ENCODE peak calls at places on chromosomes 7 and 10, in seven cellular contexts. Q, M, E, C, J, O and N are unnamed samples.

GRCh38 chr7:5523052-5523711 is 99.5 kb upstream of the TNRC18 start:
- DNase-seq in Q (peak), M (peak), E (peak), C (peak), J (peak), O (no peak), N (no peak)

GRCh38 chr10:71729023-71729649 is 9.6 kb upstream of the C10orf105 start:
- DNase-seq in Q (no peak), M (no peak), E (no peak), C (no peak), J (peak), O (no peak), N (no peak)

GRCh38 chr10:115417585-115418265 is 324.6 kb downstream of the ATRNL1 start:
- DNase-seq in Q (peak), M (peak), E (peak), C (peak), J (no peak), O (peak), N (peak)

GRCh38 chr7:130662426-130662825 is 6.1 kb downstream of the COPG2 start:
- DNase-seq in Q (no peak), M (no peak), E (peak), C (no peak), J (peak), O (no peak), N (no peak)

GRCh38 chr7:4833691-4834600 is 27.9 kb downstream of the PAPOLB start:
- DNase-seq in Q (no peak), M (no peak), E (no peak), C (no peak), J (no peak), O (no peak), N (no peak)

GRCh38 chr10:6048281-6049030 is 13.7 kb downstream of the IL2RA start:
- DNase-seq in Q (no peak), M (no peak), E (no peak), C (no peak), J (no peak), O (no peak), N (no peak)

GRCh38 chr7:122709930-122710646 is 7.4 kb upstream of the RNF148 start:
- DNase-seq in Q (no peak), M (no peak), E (no peak), C (no peak), J (no peak), O (no peak), N (no peak)

GRCh38 chr10:80492875-80493413 is 38.8 kb downstream of the TSPAN14 start:
- DNase-seq in Q (no peak), M (no peak), E (peak), C (no peak), J (no peak), O (no peak), N (no peak)

GRCh38 chr10:15719899-15720634 is at the start of gene ITGA8:
- DNase-seq in Q (peak), M (peak), E (no peak), C (peak), J (no peak), O (no peak), N (peak)

GRCh38 chr7:103551006-103551405 is 105.0 kb upstream of the SLC26A5 start:
- DNase-seq in Q (no peak), M (no peak), E (peak), C (no peak), J (no peak), O (no peak), N (no peak)

GRCh38 chr10:17847586-17848296 is 38.6 kb downstream of the MRC1 start:
- DNase-seq in Q (no peak), M (no peak), E (peak), C (peak), J (no peak), O (no peak), N (peak)

GRCh38 chr7:68629-69028 is 123.7 kb upstream of the FAM20C start:
- DNase-seq in Q (no peak), M (peak), E (no peak), C (no peak), J (no peak), O (no peak), N (no peak)

GRCh38 chr7:108808556-108808955 is 238.9 kb downstream of the DNAJB9 start:
- DNase-seq in Q (no peak), M (no peak), E (no peak), C (no peak), J (no peak), O (no peak), N (no peak)

GRCh38 chr7:32536585-32536984 is 41.3 kb downstream of the AVL9 start:
- DNase-seq in Q (no peak), M (no peak), E (peak), C (peak), J (no peak), O (no peak), N (no peak)

GRCh38 chr7:713488-714230 is 12.8 kb upstream of the DNAAF5 start:
- DNase-seq in Q (no peak), M (no peak), E (no peak), C (no peak), J (no peak), O (no peak), N (no peak)

GRCh38 chr10:101940916-101941315 is 97.3 kb upstream of the KCNIP2 start:
- DNase-seq in Q (no peak), M (no peak), E (peak), C (peak), J (peak), O (no peak), N (no peak)

GRCh38 chr10:91668935-91669334 is 36.1 kb upstream of the PPP1R3C start:
- DNase-seq in Q (no peak), M (no peak), E (no peak), C (no peak), J (no peak), O (no peak), N (no peak)

GRCh38 chr7:124032369-124033092 is at the start of gene TMEM229A:
- DNase-seq in Q (peak), M (peak), E (peak), C (peak), J (peak), O (peak), N (peak)

GRCh38 chr7:83588602-83589240 is 60.2 kb downstream of the SEMA3E start:
- DNase-seq in Q (no peak), M (no peak), E (no peak), C (no peak), J (no peak), O (no peak), N (no peak)

GRCh38 chr7:96532428-96532922 is 177.2 kb downstream of the SEM1 start:
- DNase-seq in Q (no peak), M (no peak), E (no peak), C (no peak), J (no peak), O (no peak), N (no peak)

GRCh38 chr10:79316671-79317431 is 30.4 kb upstream of the PPIF start:
- DNase-seq in Q (no peak), M (no peak), E (peak), C (peak), J (no peak), O (no peak), N (no peak)

GRCh38 chr10:28995497-28995896 is 293.4 kb upstream of the LYZL1 start:
- DNase-seq in Q (no peak), M (no peak), E (no peak), C (no peak), J (peak), O (no peak), N (no peak)

GRCh38 chr10:129602938-129603520 is 136.0 kb downstream of the MGMT start:
- DNase-seq in Q (no peak), M (peak), E (no peak), C (no peak), J (no peak), O (no peak), N (no peak)

GRCh38 chr7:1513657-1514095 is 9.5 kb upstream of the INTS1 start:
- DNase-seq in Q (no peak), M (no peak), E (no peak), C (no peak), J (no peak), O (no peak), N (no peak)

GRCh38 chr10:29585488-29585976 is 49.2 kb downstream of the SVIL start:
- DNase-seq in Q (peak), M (peak), E (peak), C (no peak), J (no peak), O (no peak), N (peak)

GRCh38 chr10:60114765-60115586 is 208.6 kb upstream of the CCDC6 start:
- DNase-seq in Q (peak), M (peak), E (peak), C (peak), J (peak), O (peak), N (peak)

GRCh38 chr7:29039747-29040569 is 81.8 kb upstream of the TRIL start:
- DNase-seq in Q (no peak), M (no peak), E (no peak), C (peak), J (no peak), O (no peak), N (no peak)

GRCh38 chr10:78861456-78862327 is 207.1 kb upstream of the ZMIZ1 start:
- DNase-seq in Q (no peak), M (no peak), E (no peak), C (no peak), J (no peak), O (no peak), N (no peak)

GRCh38 chr7:88153378-88153777 is 66.5 kb downstream of the SRI start:
- DNase-seq in Q (no peak), M (peak), E (no peak), C (no peak), J (no peak), O (no peak), N (no peak)

GRCh38 chr10:5292196-5292735 is 72.5 kb upstream of the UCN3 start:
- DNase-seq in Q (no peak), M (no peak), E (no peak), C (no peak), J (no peak), O (no peak), N (no peak)

GRCh38 chr7:54846272-54846671 is 87.3 kb upstream of the SEC61G start:
- DNase-seq in Q (no peak), M (no peak), E (peak), C (no peak), J (no peak), O (no peak), N (no peak)

GRCh38 chr10:58081353-58081752 is 186.3 kb downstream of the IPMK start:
- DNase-seq in Q (no peak), M (no peak), E (no peak), C (no peak), J (peak), O (no peak), N (no peak)

GRCh38 chr7:26492816-26493215 is 201.2 kb downstream of the SNX10 start:
- DNase-seq in Q (no peak), M (no peak), E (no peak), C (no peak), J (no peak), O (no peak), N (no peak)

GRCh38 chr10:103139803-103140202 is 53.3 kb downstream of the NT5C2 start:
- DNase-seq in Q (no peak), M (no peak), E (no peak), C (no peak), J (peak), O (no peak), N (no peak)
- H3K23ac ChIP-seq in Q (no peak), M (no peak), E (no peak), C (no peak), J (no peak), O (no peak), N (no peak)

DNA sequence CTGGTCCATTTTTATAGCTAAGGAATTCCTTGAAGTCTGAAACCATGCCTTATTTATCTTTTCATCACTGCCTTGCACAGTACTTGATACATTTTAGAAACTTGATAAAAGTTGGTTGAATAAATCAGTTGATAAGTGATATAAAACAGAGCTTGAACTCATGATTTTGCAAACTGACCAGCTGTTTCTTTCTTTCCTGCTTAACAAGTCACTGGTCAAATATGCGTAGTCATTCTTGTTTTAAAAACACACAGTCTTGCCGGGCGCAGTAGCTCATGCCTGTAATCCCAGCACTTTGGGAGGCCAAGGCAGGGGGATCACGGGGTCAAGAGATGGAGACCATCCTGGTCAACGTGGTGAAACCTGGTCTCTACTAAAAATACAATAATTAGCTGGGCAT is 6.3 kb downstream of the TPST1 start:
- DNase-seq in Q (no peak), M (no peak), E (peak), C (peak), J (no peak), O (no peak), N (no peak)
- H3K4ac ChIP-seq in Q (no peak), M (no peak), E (peak), C (no peak), J (no peak), O (no peak), N (no peak)

GRCh38 chr7:132115758-132116157 is 460.5 kb downstream of the PLXNA4 start:
- DNase-seq in Q (no peak), M (no peak), E (no peak), C (no peak), J (no peak), O (no peak), N (no peak)

GRCh38 chr7:132117181-132117580 is 459.1 kb downstream of the PLXNA4 start:
- DNase-seq in Q (no peak), M (peak), E (peak), C (peak), J (peak), O (no peak), N (no peak)

GRCh38 chr7:132116369-132116768 is 459.9 kb downstream of the PLXNA4 start:
- DNase-seq in Q (no peak), M (no peak), E (peak), C (no peak), J (peak), O (no peak), N (no peak)

GRCh38 chr7:132113536-132114409 is 462.5 kb downstream of the PLXNA4 start:
- DNase-seq in Q (peak), M (no peak), E (no peak), C (no peak), J (no peak), O (no peak), N (no peak)

DNA sequence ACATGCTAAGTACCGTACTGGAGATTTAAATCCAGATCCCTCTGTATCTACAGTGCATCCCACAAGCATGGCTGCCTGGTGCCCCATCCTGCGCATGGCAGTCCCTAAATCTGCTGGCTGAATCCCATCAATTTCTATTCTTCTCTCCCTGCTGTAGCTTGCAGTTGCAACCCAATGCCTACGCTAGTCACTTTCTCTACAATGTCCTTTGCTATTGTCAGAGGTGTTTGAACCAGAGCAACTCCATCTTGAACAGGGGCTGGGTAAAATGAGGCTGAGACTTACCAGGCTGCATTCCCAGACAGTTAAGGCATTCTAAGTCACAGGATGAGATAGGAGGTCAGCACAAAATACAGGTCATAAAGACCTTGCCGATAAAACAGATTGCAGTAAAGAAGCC is 461.2 kb downstream of the PLXNA4 start:
- DNase-seq in Q (no peak), M (no peak), E (no peak), C (no peak), J (no peak), O (no peak), N (no peak)
- H3K23ac ChIP-seq in Q (no peak), M (no peak), E (no peak), C (no peak), J (no peak), O (no peak), N (no peak)

GRCh38 chr7:7738622-7739021 is 20.2 kb upstream of the RPA3 start:
- DNase-seq in Q (no peak), M (no peak), E (no peak), C (no peak), J (no peak), O (no peak), N (no peak)
- H3K4ac ChIP-seq in Q (no peak), M (no peak), E (no peak), C (no peak), J (no peak), O (no peak), N (no peak)

DNA sequence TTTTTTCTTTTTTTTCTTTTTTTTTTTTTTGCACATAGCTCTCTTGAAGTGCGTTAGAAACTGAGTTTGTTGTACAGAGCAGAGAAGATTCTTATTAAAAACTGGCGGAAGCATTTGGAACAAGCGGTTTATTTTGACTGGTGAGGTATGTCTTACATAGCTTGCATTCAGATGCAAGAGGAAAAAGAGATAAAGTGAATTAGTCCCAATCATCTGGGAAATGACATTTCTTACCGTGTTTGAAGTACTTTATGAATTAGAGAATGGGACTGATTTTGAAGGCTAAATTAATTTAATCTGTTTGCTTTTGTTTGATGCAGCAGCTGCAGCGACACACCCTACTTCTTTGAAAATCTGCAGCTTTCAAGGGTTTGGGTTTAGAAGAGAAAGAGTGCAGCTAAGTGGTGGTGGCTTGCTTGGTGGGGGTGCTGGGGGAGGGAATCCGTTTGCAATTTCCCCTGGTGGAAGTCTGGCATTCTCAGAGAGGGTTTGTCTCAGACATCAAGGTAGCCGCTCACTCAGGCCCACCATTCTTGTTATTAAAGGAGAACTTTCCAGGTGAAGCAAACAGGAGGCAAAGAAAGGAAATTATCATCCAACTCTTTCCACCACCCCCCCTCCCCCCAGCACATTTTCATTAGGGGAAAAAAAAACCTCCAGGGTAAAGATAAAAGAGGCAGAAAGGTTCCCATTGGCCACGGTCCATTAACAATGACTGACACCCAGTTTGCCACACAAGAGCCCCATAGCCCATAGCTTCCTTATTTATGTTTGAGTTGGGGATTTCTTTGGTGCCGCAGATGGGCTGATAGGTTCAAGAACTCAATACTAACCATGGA is 231.7 kb downstream of the SKIDA1 start:
- DNase-seq in Q (no peak), M (peak), E (no peak), C (no peak), J (no peak), O (no peak), N (peak)
- H3K23ac ChIP-seq in Q (no peak), M (no peak), E (no peak), C (no peak), J (no peak), O (no peak), N (no peak)

DNA sequence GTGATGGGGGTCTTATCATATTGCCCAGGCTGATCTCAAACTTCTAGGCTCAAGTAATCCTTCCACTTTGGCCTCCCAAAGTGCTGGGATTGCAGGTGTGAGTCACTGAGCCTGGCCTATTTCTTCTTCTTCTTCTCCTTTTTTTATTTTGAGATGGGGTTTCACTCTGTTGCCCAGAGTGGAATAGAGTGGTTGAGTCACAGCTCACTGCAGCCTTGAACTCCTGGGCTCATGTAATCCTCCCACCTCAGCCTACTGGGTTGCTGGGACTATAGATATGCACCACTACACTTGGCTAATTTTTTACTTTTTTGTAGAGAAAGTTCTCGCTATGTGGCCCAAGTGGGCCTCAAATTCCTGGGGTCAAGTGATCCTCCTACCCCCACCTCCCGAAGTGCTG is 124.3 kb downstream of the SKIDA1 start:
- DNase-seq in Q (no peak), M (no peak), E (peak), C (peak), J (no peak), O (no peak), N (no peak)
- H3K4ac ChIP-seq in Q (no peak), M (no peak), E (peak), C (no peak), J (no peak), O (no peak), N (no peak)